ENCODE peak calls at places on chromosomes 1 and 21, in ten cellular contexts. E is nucleus accumbens, S is GM10248, N is globus pallidus, C is T-helper 2 cell, Y is astrocyte of the spinal cord, O is NB4, X is tibial artery, M is DMS 273 treated with DMSO at 0.1 percent for 48 hours, G is LoVo. Z is an unnamed sample.

GRCh38 chr1:6123083-6123482 is 57.0 kb downstream of the CHD5 start:
- DNase-seq in E (no peak), S (no peak), N (no peak), C (no peak), Y (no peak), O (peak), X (no peak), M (no peak), G (no peak), Z (no peak)

GRCh38 chr1:229410692-229411433 is 23.0 kb downstream of the ACTA1 start:
- DNase-seq in E (peak), S (no peak), N (peak), C (no peak), Y (peak), O (peak), X (peak), M (peak), G (peak), Z (no peak)

GRCh38 chr1:1907098-1907736 is 7.8 kb upstream of the CALML6 start:
- DNase-seq in E (no peak), S (peak), N (no peak), C (no peak), Y (no peak), O (peak), X (peak), M (no peak), G (peak), Z (no peak)

GRCh38 chr1:21324368-21325137 is 34.3 kb upstream of the ECE1 start:
- DNase-seq in E (no peak), S (peak), N (no peak), C (no peak), Y (peak), O (peak), X (peak), M (no peak), G (peak), Z (peak)

GRCh38 chr1:998905-999796 is 746 bp downstream of the HES4 start:
- DNase-seq in E (no peak), S (no peak), N (no peak), C (peak), Y (peak), O (peak), X (no peak), M (no peak), G (no peak), Z (no peak)

GRCh38 chr1:45141247-45142003 is 65.0 kb downstream of the ZSWIM5 start:
- DNase-seq in E (no peak), S (no peak), N (no peak), C (no peak), Y (no peak), O (no peak), X (no peak), M (no peak), G (peak), Z (no peak)

GRCh38 chr1:212520299-212520698 is 87.6 kb downstream of the NENF start:
- DNase-seq in E (no peak), S (no peak), N (no peak), C (no peak), Y (no peak), O (no peak), X (no peak), M (no peak), G (no peak), Z (no peak)

GRCh38 chr1:180524915-180525695 is 22.7 kb upstream of the ACBD6 start:
- DNase-seq in E (no peak), S (no peak), N (no peak), C (no peak), Y (no peak), O (no peak), X (no peak), M (no peak), G (no peak), Z (no peak)

GRCh38 chr1:6414443-6414844 is 5.3 kb downstream of the HES2 start:
- DNase-seq in E (no peak), S (peak), N (no peak), C (no peak), Y (peak), O (peak), X (no peak), M (no peak), G (peak), Z (no peak)

GRCh38 chr1:93179886-93180722 is at the start of gene TMED5:
- DNase-seq in E (peak), S (peak), N (peak), C (peak), Y (peak), O (peak), X (peak), M (peak), G (peak), Z (peak)

GRCh38 chr1:159239551-159240220 is 35.0 kb downstream of the ACKR1 start:
- DNase-seq in E (no peak), S (peak), N (no peak), C (no peak), Y (no peak), O (no peak), X (no peak), M (no peak), G (peak), Z (no peak)

GRCh38 chr1:23743287-23744052 is at the start of gene ELOA:
- DNase-seq in E (peak), S (peak), N (peak), C (peak), Y (peak), O (peak), X (peak), M (no peak), G (peak), Z (peak)

GRCh38 chr1:29583727-29584126 is 347.4 kb downstream of the PTPRU start:
- DNase-seq in E (no peak), S (no peak), N (no peak), C (no peak), Y (no peak), O (no peak), X (no peak), M (no peak), G (no peak), Z (no peak)

GRCh38 chr1:235018161-235018560 is 110.5 kb downstream of the TOMM20 start:
- DNase-seq in E (no peak), S (no peak), N (no peak), C (no peak), Y (peak), O (no peak), X (peak), M (no peak), G (peak), Z (no peak)

GRCh38 chr21:28419811-28420210 is 572.9 kb downstream of the LTN1 start:
- DNase-seq in E (no peak), S (no peak), N (no peak), C (no peak), Y (no peak), O (no peak), X (no peak), M (no peak), G (no peak), Z (no peak)

GRCh38 chr1:18928406-18928805 is 26.1 kb upstream of the ALDH4A1 start:
- DNase-seq in E (no peak), S (no peak), N (no peak), C (no peak), Y (no peak), O (no peak), X (no peak), M (no peak), G (no peak), Z (no peak)

GRCh38 chr1:221392453-221392852 is 349.4 kb downstream of the DUSP10 start:
- DNase-seq in E (no peak), S (no peak), N (no peak), C (no peak), Y (peak), O (no peak), X (peak), M (no peak), G (no peak), Z (no peak)

GRCh38 chr1:40853113-40853999 is 8.8 kb downstream of the CITED4 start:
- DNase-seq in E (no peak), S (no peak), N (no peak), C (no peak), Y (no peak), O (no peak), X (no peak), M (peak), G (no peak), Z (no peak)

GRCh38 chr1:238677567-238677966 is 708.8 kb upstream of the CHRM3 start:
- DNase-seq in E (no peak), S (no peak), N (no peak), C (no peak), Y (peak), O (no peak), X (no peak), M (no peak), G (no peak), Z (no peak)

GRCh38 chr1:196933531-196934189 is 9.9 kb upstream of the CFHR2 start:
- DNase-seq in E (no peak), S (no peak), N (no peak), C (no peak), Y (no peak), O (no peak), X (no peak), M (no peak), G (no peak), Z (no peak)

GRCh38 chr1:183403386-183403957 is 14.7 kb downstream of the NMNAT2 start:
- DNase-seq in E (no peak), S (no peak), N (no peak), C (no peak), Y (no peak), O (no peak), X (no peak), M (no peak), G (no peak), Z (no peak)

GRCh38 chr21:34890724-34891609 is 158.1 kb downstream of the RUNX1 start:
- DNase-seq in E (no peak), S (no peak), N (no peak), C (no peak), Y (peak), O (peak), X (peak), M (no peak), G (no peak), Z (no peak)

GRCh38 chr1:112114540-112114939 is 125.1 kb upstream of the KCND3 start:
- DNase-seq in E (no peak), S (no peak), N (no peak), C (no peak), Y (no peak), O (no peak), X (no peak), M (no peak), G (no peak), Z (no peak)